ENCODE peak calls at places on chromosomes 16 and 17, in four cellular contexts. One of them, this sample, is unnamed.

GRCh38 chr17:81392909-81393654 is 2.2 kb upstream of the BAHCC1 start:
- DNase-seq in activated T-cell treated with anti-CD3 and anti-CD28 coated beads, Interleukin-2, amount 50 U/mL, for 4 hours: no peak
- DNase-seq in activated CD4-positive, alpha-beta T cell treated with anti-CD3 and anti-CD28 coated beads, Interleukin-2, amount 10 ng/mL, durations not matched to agents 7 days and 5 days: no peak
- DNase-seq in AG04450: no peak
- DNase-seq in this sample: no peak

GRCh38 chr17:80855968-80856862 is 135.4 kb upstream of the CHMP6 start:
- DNase-seq in activated T-cell treated with anti-CD3 and anti-CD28 coated beads, Interleukin-2, amount 50 U/mL, for 4 hours: peak
- DNase-seq in activated CD4-positive, alpha-beta T cell treated with anti-CD3 and anti-CD28 coated beads, Interleukin-2, amount 10 ng/mL, durations not matched to agents 7 days and 5 days: peak
- DNase-seq in AG04450: peak
- DNase-seq in this sample: peak

GRCh38 chr16:57299009-57299718 is 14.7 kb upstream of the PLLP start:
- DNase-seq in activated T-cell treated with anti-CD3 and anti-CD28 coated beads, Interleukin-2, amount 50 U/mL, for 4 hours: peak
- DNase-seq in activated CD4-positive, alpha-beta T cell treated with anti-CD3 and anti-CD28 coated beads, Interleukin-2, amount 10 ng/mL, durations not matched to agents 7 days and 5 days: no peak
- DNase-seq in AG04450: peak
- DNase-seq in this sample: no peak

GRCh38 chr16:86243571-86244154 is 266.7 kb upstream of the FOXF1 start:
- DNase-seq in activated T-cell treated with anti-CD3 and anti-CD28 coated beads, Interleukin-2, amount 50 U/mL, for 4 hours: no peak
- DNase-seq in activated CD4-positive, alpha-beta T cell treated with anti-CD3 and anti-CD28 coated beads, Interleukin-2, amount 10 ng/mL, durations not matched to agents 7 days and 5 days: no peak
- DNase-seq in AG04450: no peak
- DNase-seq in this sample: no peak

GRCh38 chr17:77923135-77923534 is 35.4 kb upstream of the TNRC6C start:
- DNase-seq in activated T-cell treated with anti-CD3 and anti-CD28 coated beads, Interleukin-2, amount 50 U/mL, for 4 hours: no peak
- DNase-seq in activated CD4-positive, alpha-beta T cell treated with anti-CD3 and anti-CD28 coated beads, Interleukin-2, amount 10 ng/mL, durations not matched to agents 7 days and 5 days: no peak
- DNase-seq in AG04450: no peak
- DNase-seq in this sample: no peak

GRCh38 chr17:29043539-29044165 is 711 bp downstream of the PIPOX start:
- DNase-seq in activated T-cell treated with anti-CD3 and anti-CD28 coated beads, Interleukin-2, amount 50 U/mL, for 4 hours: no peak
- DNase-seq in activated CD4-positive, alpha-beta T cell treated with anti-CD3 and anti-CD28 coated beads, Interleukin-2, amount 10 ng/mL, durations not matched to agents 7 days and 5 days: no peak
- DNase-seq in AG04450: no peak
- DNase-seq in this sample: no peak

GRCh38 chr17:80649672-80650338 is 105.2 kb downstream of the RPTOR start:
- DNase-seq in activated T-cell treated with anti-CD3 and anti-CD28 coated beads, Interleukin-2, amount 50 U/mL, for 4 hours: peak
- DNase-seq in activated CD4-positive, alpha-beta T cell treated with anti-CD3 and anti-CD28 coated beads, Interleukin-2, amount 10 ng/mL, durations not matched to agents 7 days and 5 days: peak
- DNase-seq in AG04450: peak
- DNase-seq in this sample: peak

GRCh38 chr17:17766351-17767095 is 70.3 kb downstream of the SREBF1 start:
- DNase-seq in activated T-cell treated with anti-CD3 and anti-CD28 coated beads, Interleukin-2, amount 50 U/mL, for 4 hours: no peak
- DNase-seq in activated CD4-positive, alpha-beta T cell treated with anti-CD3 and anti-CD28 coated beads, Interleukin-2, amount 10 ng/mL, durations not matched to agents 7 days and 5 days: no peak
- DNase-seq in AG04450: no peak
- DNase-seq in this sample: no peak

GRCh38 chr16:15644306-15644961 is 1.5 kb upstream of the MARF1 start:
- DNase-seq in activated T-cell treated with anti-CD3 and anti-CD28 coated beads, Interleukin-2, amount 50 U/mL, for 4 hours: no peak
- DNase-seq in activated CD4-positive, alpha-beta T cell treated with anti-CD3 and anti-CD28 coated beads, Interleukin-2, amount 10 ng/mL, durations not matched to agents 7 days and 5 days: no peak
- DNase-seq in AG04450: no peak
- DNase-seq in this sample: no peak

GRCh38 chr17:27475070-27475673 is 18.9 kb downstream of the KSR1 start:
- DNase-seq in activated T-cell treated with anti-CD3 and anti-CD28 coated beads, Interleukin-2, amount 50 U/mL, for 4 hours: peak
- DNase-seq in activated CD4-positive, alpha-beta T cell treated with anti-CD3 and anti-CD28 coated beads, Interleukin-2, amount 10 ng/mL, durations not matched to agents 7 days and 5 days: no peak
- DNase-seq in AG04450: no peak
- DNase-seq in this sample: no peak

GRCh38 chr16:67068212-67068753 is 39.3 kb downstream of the CBFB start:
- DNase-seq in activated T-cell treated with anti-CD3 and anti-CD28 coated beads, Interleukin-2, amount 50 U/mL, for 4 hours: no peak
- DNase-seq in activated CD4-positive, alpha-beta T cell treated with anti-CD3 and anti-CD28 coated beads, Interleukin-2, amount 10 ng/mL, durations not matched to agents 7 days and 5 days: no peak
- DNase-seq in AG04450: no peak
- DNase-seq in this sample: no peak

GRCh38 chr17:48374650-48375230 is 55.3 kb downstream of the SKAP1 start:
- DNase-seq in activated T-cell treated with anti-CD3 and anti-CD28 coated beads, Interleukin-2, amount 50 U/mL, for 4 hours: peak
- DNase-seq in activated CD4-positive, alpha-beta T cell treated with anti-CD3 and anti-CD28 coated beads, Interleukin-2, amount 10 ng/mL, durations not matched to agents 7 days and 5 days: peak
- DNase-seq in AG04450: no peak
- DNase-seq in this sample: no peak

GRCh38 chr16:84706856-84707255 is 7.1 kb downstream of the USP10 start:
- DNase-seq in activated T-cell treated with anti-CD3 and anti-CD28 coated beads, Interleukin-2, amount 50 U/mL, for 4 hours: no peak
- DNase-seq in activated CD4-positive, alpha-beta T cell treated with anti-CD3 and anti-CD28 coated beads, Interleukin-2, amount 10 ng/mL, durations not matched to agents 7 days and 5 days: no peak
- DNase-seq in AG04450: no peak
- DNase-seq in this sample: no peak

GRCh38 chr17:76255801-76256429 is 9.2 kb upstream of the UBALD2 start:
- DNase-seq in activated T-cell treated with anti-CD3 and anti-CD28 coated beads, Interleukin-2, amount 50 U/mL, for 4 hours: no peak
- DNase-seq in activated CD4-positive, alpha-beta T cell treated with anti-CD3 and anti-CD28 coated beads, Interleukin-2, amount 10 ng/mL, durations not matched to agents 7 days and 5 days: no peak
- DNase-seq in AG04450: no peak
- DNase-seq in this sample: no peak

GRCh38 chr17:2878751-2879254 is 82.6 kb downstream of the RAP1GAP2 start:
- DNase-seq in activated T-cell treated with anti-CD3 and anti-CD28 coated beads, Interleukin-2, amount 50 U/mL, for 4 hours: no peak
- DNase-seq in activated CD4-positive, alpha-beta T cell treated with anti-CD3 and anti-CD28 coated beads, Interleukin-2, amount 10 ng/mL, durations not matched to agents 7 days and 5 days: no peak
- DNase-seq in AG04450: no peak
- DNase-seq in this sample: no peak

GRCh38 chr16:82231021-82231787 is 61.2 kb upstream of the MPHOSPH6 start:
- DNase-seq in activated T-cell treated with anti-CD3 and anti-CD28 coated beads, Interleukin-2, amount 50 U/mL, for 4 hours: no peak
- DNase-seq in activated CD4-positive, alpha-beta T cell treated with anti-CD3 and anti-CD28 coated beads, Interleukin-2, amount 10 ng/mL, durations not matched to agents 7 days and 5 days: no peak
- DNase-seq in AG04450: no peak
- DNase-seq in this sample: no peak

GRCh38 chr17:37317867-37318266 is 57.9 kb upstream of the C17orf78 start:
- DNase-seq in activated T-cell treated with anti-CD3 and anti-CD28 coated beads, Interleukin-2, amount 50 U/mL, for 4 hours: no peak
- DNase-seq in activated CD4-positive, alpha-beta T cell treated with anti-CD3 and anti-CD28 coated beads, Interleukin-2, amount 10 ng/mL, durations not matched to agents 7 days and 5 days: no peak
- DNase-seq in AG04450: no peak
- DNase-seq in this sample: no peak

GRCh38 chr16:2779151-2779920 is 2.3 kb upstream of the ELOB start:
- DNase-seq in activated T-cell treated with anti-CD3 and anti-CD28 coated beads, Interleukin-2, amount 50 U/mL, for 4 hours: no peak
- DNase-seq in activated CD4-positive, alpha-beta T cell treated with anti-CD3 and anti-CD28 coated beads, Interleukin-2, amount 10 ng/mL, durations not matched to agents 7 days and 5 days: no peak
- DNase-seq in AG04450: no peak
- DNase-seq in this sample: no peak

GRCh38 chr17:9833922-9834321 is 8.2 kb downstream of the GLP2R start:
- DNase-seq in activated T-cell treated with anti-CD3 and anti-CD28 coated beads, Interleukin-2, amount 50 U/mL, for 4 hours: no peak
- DNase-seq in activated CD4-positive, alpha-beta T cell treated with anti-CD3 and anti-CD28 coated beads, Interleukin-2, amount 10 ng/mL, durations not matched to agents 7 days and 5 days: no peak
- DNase-seq in AG04450: no peak
- DNase-seq in this sample: no peak

GRCh38 chr17:50270430-50271172 is 3.7 kb upstream of the TMEM92 start:
- DNase-seq in activated T-cell treated with anti-CD3 and anti-CD28 coated beads, Interleukin-2, amount 50 U/mL, for 4 hours: no peak
- DNase-seq in activated CD4-positive, alpha-beta T cell treated with anti-CD3 and anti-CD28 coated beads, Interleukin-2, amount 10 ng/mL, durations not matched to agents 7 days and 5 days: no peak
- DNase-seq in AG04450: peak
- DNase-seq in this sample: no peak

GRCh38 chr17:62597920-62598319 is 29.6 kb upstream of the MRC2 start:
- DNase-seq in activated T-cell treated with anti-CD3 and anti-CD28 coated beads, Interleukin-2, amount 50 U/mL, for 4 hours: no peak
- DNase-seq in activated CD4-positive, alpha-beta T cell treated with anti-CD3 and anti-CD28 coated beads, Interleukin-2, amount 10 ng/mL, durations not matched to agents 7 days and 5 days: no peak
- DNase-seq in AG04450: no peak
- DNase-seq in this sample: peak

GRCh38 chr16:34050787-34051320 is 591.4 kb downstream of the TP53TG3F start:
- DNase-seq in activated T-cell treated with anti-CD3 and anti-CD28 coated beads, Interleukin-2, amount 50 U/mL, for 4 hours: no peak
- DNase-seq in activated CD4-positive, alpha-beta T cell treated with anti-CD3 and anti-CD28 coated beads, Interleukin-2, amount 10 ng/mL, durations not matched to agents 7 days and 5 days: no peak
- DNase-seq in AG04450: no peak
- DNase-seq in this sample: no peak

GRCh38 chr17:81576621-81577277 is 24.6 kb upstream of the FAAP100 start:
- DNase-seq in activated T-cell treated with anti-CD3 and anti-CD28 coated beads, Interleukin-2, amount 50 U/mL, for 4 hours: no peak
- DNase-seq in activated CD4-positive, alpha-beta T cell treated with anti-CD3 and anti-CD28 coated beads, Interleukin-2, amount 10 ng/mL, durations not matched to agents 7 days and 5 days: no peak
- DNase-seq in AG04450: no peak
- DNase-seq in this sample: peak

GRCh38 chr17:16589097-16589969 is 20.3 kb upstream of the ZNF287 start:
- DNase-seq in activated T-cell treated with anti-CD3 and anti-CD28 coated beads, Interleukin-2, amount 50 U/mL, for 4 hours: peak
- DNase-seq in activated CD4-positive, alpha-beta T cell treated with anti-CD3 and anti-CD28 coated beads, Interleukin-2, amount 10 ng/mL, durations not matched to agents 7 days and 5 days: peak
- DNase-seq in AG04450: peak
- DNase-seq in this sample: peak

GRCh38 chr16:54048994-54049929 is 237.3 kb downstream of the IRX3 start:
- DNase-seq in activated T-cell treated with anti-CD3 and anti-CD28 coated beads, Interleukin-2, amount 50 U/mL, for 4 hours: no peak
- DNase-seq in activated CD4-positive, alpha-beta T cell treated with anti-CD3 and anti-CD28 coated beads, Interleukin-2, amount 10 ng/mL, durations not matched to agents 7 days and 5 days: no peak
- DNase-seq in AG04450: no peak
- DNase-seq in this sample: no peak

GRCh38 chr17:21453144-21453982 is 77.2 kb downstream of the KCNJ12 start:
- DNase-seq in activated T-cell treated with anti-CD3 and anti-CD28 coated beads, Interleukin-2, amount 50 U/mL, for 4 hours: no peak
- DNase-seq in activated CD4-positive, alpha-beta T cell treated with anti-CD3 and anti-CD28 coated beads, Interleukin-2, amount 10 ng/mL, durations not matched to agents 7 days and 5 days: no peak
- DNase-seq in AG04450: no peak
- DNase-seq in this sample: no peak

GRCh38 chr16:56743840-56744239 is 13.9 kb downstream of the NUP93 start:
- DNase-seq in activated T-cell treated with anti-CD3 and anti-CD28 coated beads, Interleukin-2, amount 50 U/mL, for 4 hours: no peak
- DNase-seq in activated CD4-positive, alpha-beta T cell treated with anti-CD3 and anti-CD28 coated beads, Interleukin-2, amount 10 ng/mL, durations not matched to agents 7 days and 5 days: no peak
- DNase-seq in AG04450: no peak
- DNase-seq in this sample: peak

GRCh38 chr16:19822534-19822933 is 62.1 kb downstream of the GPRC5B start:
- DNase-seq in activated T-cell treated with anti-CD3 and anti-CD28 coated beads, Interleukin-2, amount 50 U/mL, for 4 hours: no peak
- DNase-seq in activated CD4-positive, alpha-beta T cell treated with anti-CD3 and anti-CD28 coated beads, Interleukin-2, amount 10 ng/mL, durations not matched to agents 7 days and 5 days: no peak
- DNase-seq in AG04450: peak
- DNase-seq in this sample: no peak

GRCh38 chr17:64209983-64210382 is 53.1 kb downstream of the TEX2 start:
- DNase-seq in activated T-cell treated with anti-CD3 and anti-CD28 coated beads, Interleukin-2, amount 50 U/mL, for 4 hours: no peak
- DNase-seq in activated CD4-positive, alpha-beta T cell treated with anti-CD3 and anti-CD28 coated beads, Interleukin-2, amount 10 ng/mL, durations not matched to agents 7 days and 5 days: no peak
- DNase-seq in AG04450: no peak
- DNase-seq in this sample: no peak

GRCh38 chr17:75635610-75636202 is 2.5 kb downstream of the SMIM5 start:
- DNase-seq in activated T-cell treated with anti-CD3 and anti-CD28 coated beads, Interleukin-2, amount 50 U/mL, for 4 hours: no peak
- DNase-seq in activated CD4-positive, alpha-beta T cell treated with anti-CD3 and anti-CD28 coated beads, Interleukin-2, amount 10 ng/mL, durations not matched to agents 7 days and 5 days: no peak
- DNase-seq in AG04450: no peak
- DNase-seq in this sample: no peak

GRCh38 chr16:31135535-31136286 is at the start of gene PRSS8:
- DNase-seq in activated T-cell treated with anti-CD3 and anti-CD28 coated beads, Interleukin-2, amount 50 U/mL, for 4 hours: no peak
- DNase-seq in activated CD4-positive, alpha-beta T cell treated with anti-CD3 and anti-CD28 coated beads, Interleukin-2, amount 10 ng/mL, durations not matched to agents 7 days and 5 days: no peak
- DNase-seq in AG04450: no peak
- DNase-seq in this sample: no peak

GRCh38 chr16:70697601-70698170 is 11.8 kb upstream of the MTSS2 start:
- DNase-seq in activated T-cell treated with anti-CD3 and anti-CD28 coated beads, Interleukin-2, amount 50 U/mL, for 4 hours: no peak
- DNase-seq in activated CD4-positive, alpha-beta T cell treated with anti-CD3 and anti-CD28 coated beads, Interleukin-2, amount 10 ng/mL, durations not matched to agents 7 days and 5 days: no peak
- DNase-seq in AG04450: no peak
- DNase-seq in this sample: no peak